ENCODE peak calls at places on chromosomes 2 and 18, in six cellular contexts. E is NT2/D1; W is EH; Y is CD8-positive, alpha-beta memory T cell; J is activated naive CD4-positive, alpha-beta T cell; K is memory B cell. A is an unnamed sample.

GRCh38 chr2:133122529-133122928 is 445.7 kb downstream of the NCKAP5 start:
- DNase-seq in E (no peak), W (no peak), Y (no peak), J (no peak), K (no peak), A (no peak)

GRCh38 chr2:71070294-71071025 is 2.0 kb downstream of the NAGK start:
- DNase-seq in E (peak), W (peak), Y (no peak), J (no peak), K (no peak), A (no peak)

GRCh38 chr2:121080013-121080772 is 204.8 kb downstream of the TFCP2L1 start:
- DNase-seq in E (peak), W (peak), Y (no peak), J (no peak), K (peak), A (peak)

GRCh38 chr2:240205763-240206162 is 65.3 kb upstream of the OTOS start:
- DNase-seq in E (no peak), W (no peak), Y (no peak), J (no peak), K (no peak), A (no peak)

GRCh38 chr2:85110991-85111560 is 22.1 kb upstream of the TCF7L1 start:
- DNase-seq in E (no peak), W (no peak), Y (no peak), J (no peak), K (no peak), A (no peak)

GRCh38 chr2:119126650-119127049 is 31.9 kb downstream of the C1QL2 start:
- DNase-seq in E (peak), W (peak), Y (peak), J (no peak), K (no peak), A (no peak)

GRCh38 chr18:58618822-58619553 is 9.9 kb downstream of the ALPK2 start:
- DNase-seq in E (no peak), W (no peak), Y (no peak), J (no peak), K (no peak), A (no peak)

GRCh38 chr2:19686439-19686838 is 215.3 kb downstream of the TTC32 start:
- DNase-seq in E (no peak), W (no peak), Y (no peak), J (no peak), K (no peak), A (no peak)

GRCh38 chr2:237885931-237886701 is 26.7 kb downstream of the RAMP1 start:
- DNase-seq in E (no peak), W (no peak), Y (no peak), J (no peak), K (no peak), A (no peak)

GRCh38 chr2:44490726-44491125 is 129.0 kb downstream of the CAMKMT start:
- DNase-seq in E (no peak), W (no peak), Y (no peak), J (no peak), K (no peak), A (no peak)

GRCh38 chr2:190766581-190766980 is 114.0 kb upstream of the GLS start:
- DNase-seq in E (no peak), W (no peak), Y (no peak), J (no peak), K (no peak), A (no peak)

GRCh38 chr2:168184896-168185513 is 62.4 kb downstream of the STK39 start:
- DNase-seq in E (no peak), W (peak), Y (no peak), J (no peak), K (no peak), A (no peak)

GRCh38 chr18:74928194-74928968 is 280.6 kb downstream of the PTGR3 start:
- DNase-seq in E (no peak), W (no peak), Y (no peak), J (no peak), K (no peak), A (no peak)

GRCh38 chr2:65349863-65350262 is 82.5 kb downstream of the SPRED2 start:
- DNase-seq in E (no peak), W (peak), Y (no peak), J (no peak), K (no peak), A (peak)

A was measured in prostate gland.